ENCODE peak calls at places on chromosomes 7 and 10, in five cellular contexts. One of them, this sample, is unnamed.

GRCh38 chr10:86598151-86598550 is 56.2 kb upstream of the OPN4 start:
- DNase-seq in IMR-90: peak
- DNase-seq in right lobe of liver: no peak
- DNase-seq in cardiac fibroblast: peak
- DNase-seq in psoas muscle: no peak
- DNase-seq in this sample: no peak

GRCh38 chr10:46555713-46556514 is 544 bp downstream of the GPRIN2 start:
- DNase-seq in IMR-90: no peak
- DNase-seq in right lobe of liver: peak
- DNase-seq in cardiac fibroblast: no peak
- DNase-seq in psoas muscle: peak
- DNase-seq in this sample: peak

GRCh38 chr10:119852822-119853221 is 19.8 kb downstream of the MCMBP start:
- DNase-seq in IMR-90: no peak
- DNase-seq in right lobe of liver: no peak
- DNase-seq in cardiac fibroblast: no peak
- DNase-seq in psoas muscle: no peak
- DNase-seq in this sample: no peak

GRCh38 chr7:69318794-69319193 is 279.5 kb upstream of the AUTS2 start:
- DNase-seq in IMR-90: no peak
- DNase-seq in right lobe of liver: no peak
- DNase-seq in cardiac fibroblast: no peak
- DNase-seq in psoas muscle: no peak
- DNase-seq in this sample: no peak

GRCh38 chr10:71382757-71383156 is 14.0 kb upstream of the CDH23 start:
- DNase-seq in IMR-90: peak
- DNase-seq in right lobe of liver: no peak
- DNase-seq in cardiac fibroblast: no peak
- DNase-seq in psoas muscle: no peak
- DNase-seq in this sample: no peak

GRCh38 chr7:122528879-122529481 is 169.9 kb downstream of the RNF133 start:
- DNase-seq in IMR-90: peak
- DNase-seq in right lobe of liver: no peak
- DNase-seq in cardiac fibroblast: peak
- DNase-seq in psoas muscle: no peak
- DNase-seq in this sample: no peak

GRCh38 chr7:100839361-100839760 is 12.0 kb upstream of the EPHB4 start:
- DNase-seq in IMR-90: no peak
- DNase-seq in right lobe of liver: peak
- DNase-seq in cardiac fibroblast: no peak
- DNase-seq in psoas muscle: no peak
- DNase-seq in this sample: no peak

GRCh38 chr10:69451784-69452251 is 553 bp downstream of the TSPAN15 start:
- DNase-seq in IMR-90: no peak
- DNase-seq in right lobe of liver: no peak
- DNase-seq in cardiac fibroblast: no peak
- DNase-seq in psoas muscle: no peak
- DNase-seq in this sample: no peak

GRCh38 chr10:81873231-81873931 is 1.6 kb upstream of the NRG3 start:
- DNase-seq in IMR-90: no peak
- DNase-seq in right lobe of liver: no peak
- DNase-seq in cardiac fibroblast: no peak
- DNase-seq in psoas muscle: no peak
- DNase-seq in this sample: no peak

GRCh38 chr10:115335366-115335765 is 242.2 kb downstream of the ATRNL1 start:
- DNase-seq in IMR-90: no peak
- DNase-seq in right lobe of liver: no peak
- DNase-seq in cardiac fibroblast: no peak
- DNase-seq in psoas muscle: no peak
- DNase-seq in this sample: no peak

GRCh38 chr7:3943265-3943664 is 642.2 kb downstream of the SDK1 start:
- DNase-seq in IMR-90: no peak
- DNase-seq in right lobe of liver: no peak
- DNase-seq in cardiac fibroblast: no peak
- DNase-seq in psoas muscle: no peak
- DNase-seq in this sample: no peak

GRCh38 chr7:94975316-94975715 is 67.9 kb downstream of the PPP1R9A start:
- DNase-seq in IMR-90: no peak
- DNase-seq in right lobe of liver: no peak
- DNase-seq in cardiac fibroblast: peak
- DNase-seq in psoas muscle: no peak
- DNase-seq in this sample: no peak

GRCh38 chr10:95392711-95393164 is 101.9 kb upstream of the PDLIM1 start:
- DNase-seq in IMR-90: no peak
- DNase-seq in right lobe of liver: no peak
- DNase-seq in cardiac fibroblast: no peak
- DNase-seq in psoas muscle: no peak
- DNase-seq in this sample: no peak

GRCh38 chr7:13777242-13777641 is 212.2 kb downstream of the ETV1 start:
- DNase-seq in IMR-90: no peak
- DNase-seq in right lobe of liver: no peak
- DNase-seq in cardiac fibroblast: no peak
- DNase-seq in psoas muscle: no peak
- DNase-seq in this sample: no peak

GRCh38 chr7:94620703-94621118 is 35.2 kb downstream of the SGCE start:
- DNase-seq in IMR-90: peak
- DNase-seq in right lobe of liver: peak
- DNase-seq in cardiac fibroblast: peak
- DNase-seq in psoas muscle: peak
- DNase-seq in this sample: peak

GRCh38 chr7:15330943-15331342 is 230.9 kb downstream of the AGMO start:
- DNase-seq in IMR-90: no peak
- DNase-seq in right lobe of liver: no peak
- DNase-seq in cardiac fibroblast: no peak
- DNase-seq in psoas muscle: no peak
- DNase-seq in this sample: no peak

GRCh38 chr10:115953203-115953602 is 319.8 kb downstream of the GFRA1 start:
- DNase-seq in IMR-90: peak
- DNase-seq in right lobe of liver: no peak
- DNase-seq in cardiac fibroblast: no peak
- DNase-seq in psoas muscle: no peak
- DNase-seq in this sample: no peak

GRCh38 chr10:62985807-62986525 is 147.2 kb upstream of the NRBF2 start:
- DNase-seq in IMR-90: no peak
- DNase-seq in right lobe of liver: no peak
- DNase-seq in cardiac fibroblast: no peak
- DNase-seq in psoas muscle: no peak
- DNase-seq in this sample: no peak

GRCh38 chr7:7504910-7505704 is 30.6 kb downstream of the COL28A1 start:
- DNase-seq in IMR-90: no peak
- DNase-seq in right lobe of liver: no peak
- DNase-seq in cardiac fibroblast: no peak
- DNase-seq in psoas muscle: no peak
- DNase-seq in this sample: no peak

GRCh38 chr7:157981778-157982177 is 605.8 kb downstream of the PTPRN2 start:
- DNase-seq in IMR-90: no peak
- DNase-seq in right lobe of liver: no peak
- DNase-seq in cardiac fibroblast: no peak
- DNase-seq in psoas muscle: no peak
- DNase-seq in this sample: no peak

GRCh38 chr7:10657201-10657600 is 316.5 kb upstream of the PHF14 start:
- DNase-seq in IMR-90: no peak
- DNase-seq in right lobe of liver: no peak
- DNase-seq in cardiac fibroblast: no peak
- DNase-seq in psoas muscle: no peak
- DNase-seq in this sample: no peak

GRCh38 chr7:25947669-25948516 is 204.1 kb upstream of the NFE2L3 start:
- DNase-seq in IMR-90: no peak
- DNase-seq in right lobe of liver: no peak
- DNase-seq in cardiac fibroblast: no peak
- DNase-seq in psoas muscle: no peak
- DNase-seq in this sample: no peak
- H3K4me3 ChIP-seq in IMR-90: no peak
- H3K4me3 ChIP-seq in right lobe of liver: no peak
- H3K4me3 ChIP-seq in cardiac fibroblast: no peak
- H3K4me3 ChIP-seq in psoas muscle: no peak
- H3K4me3 ChIP-seq in this sample: no peak

DNA sequence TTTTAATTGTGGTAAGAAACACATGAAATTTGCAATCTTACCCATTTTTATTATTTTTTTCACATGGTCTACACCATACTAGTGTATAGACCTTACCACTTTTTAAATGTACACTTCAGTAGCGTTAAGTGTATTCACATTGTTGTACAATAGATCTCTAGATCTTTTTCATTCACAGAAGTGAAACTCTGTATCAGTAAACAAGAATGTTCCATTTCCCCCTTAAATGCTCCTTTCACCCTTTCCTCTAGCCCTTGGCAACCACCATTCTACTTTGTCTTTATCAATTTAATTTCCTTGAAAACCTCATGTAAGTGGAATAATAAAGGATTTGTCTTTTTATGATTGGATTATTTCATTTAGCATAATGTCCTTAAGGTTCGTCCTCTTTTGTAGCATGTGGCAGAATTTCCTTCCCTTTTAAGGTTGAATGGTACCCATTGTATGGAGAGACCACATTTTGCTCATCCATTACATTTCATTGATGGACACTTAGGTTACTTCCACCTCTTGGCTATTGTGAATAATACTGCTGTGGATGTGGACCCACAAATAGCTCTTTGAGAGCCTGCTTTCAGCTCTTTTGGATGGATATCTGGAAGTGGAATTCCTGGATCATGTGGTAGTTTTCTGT is 45.7 kb downstream of the SNX10 start:
- DNase-seq in IMR-90: no peak
- DNase-seq in right lobe of liver: no peak
- DNase-seq in cardiac fibroblast: no peak
- DNase-seq in psoas muscle: no peak
- DNase-seq in this sample: no peak
- H3K4me3 ChIP-seq in IMR-90: no peak
- H3K4me3 ChIP-seq in right lobe of liver: no peak
- H3K4me3 ChIP-seq in cardiac fibroblast: no peak
- H3K4me3 ChIP-seq in psoas muscle: no peak
- H3K4me3 ChIP-seq in this sample: no peak

GRCh38 chr10:110860576-110861241 is 11.0 kb upstream of the PDCD4 start:
- DNase-seq in IMR-90: no peak
- DNase-seq in right lobe of liver: no peak
- DNase-seq in cardiac fibroblast: no peak
- DNase-seq in psoas muscle: no peak
- DNase-seq in this sample: no peak
- H3K4me3 ChIP-seq in IMR-90: no peak
- H3K4me3 ChIP-seq in right lobe of liver: no peak
- H3K4me3 ChIP-seq in cardiac fibroblast: no peak
- H3K4me3 ChIP-seq in psoas muscle: no peak
- H3K4me3 ChIP-seq in this sample: no peak

GRCh38 chr10:126497672-126498071 is 109.4 kb upstream of the ADAM12 start:
- DNase-seq in IMR-90: no peak
- DNase-seq in right lobe of liver: no peak
- DNase-seq in cardiac fibroblast: no peak
- DNase-seq in psoas muscle: no peak
- DNase-seq in this sample: no peak
- H3K4me3 ChIP-seq in IMR-90: no peak
- H3K4me3 ChIP-seq in right lobe of liver: no peak
- H3K4me3 ChIP-seq in cardiac fibroblast: no peak
- H3K4me3 ChIP-seq in psoas muscle: no peak
- H3K4me3 ChIP-seq in this sample: no peak

DNA sequence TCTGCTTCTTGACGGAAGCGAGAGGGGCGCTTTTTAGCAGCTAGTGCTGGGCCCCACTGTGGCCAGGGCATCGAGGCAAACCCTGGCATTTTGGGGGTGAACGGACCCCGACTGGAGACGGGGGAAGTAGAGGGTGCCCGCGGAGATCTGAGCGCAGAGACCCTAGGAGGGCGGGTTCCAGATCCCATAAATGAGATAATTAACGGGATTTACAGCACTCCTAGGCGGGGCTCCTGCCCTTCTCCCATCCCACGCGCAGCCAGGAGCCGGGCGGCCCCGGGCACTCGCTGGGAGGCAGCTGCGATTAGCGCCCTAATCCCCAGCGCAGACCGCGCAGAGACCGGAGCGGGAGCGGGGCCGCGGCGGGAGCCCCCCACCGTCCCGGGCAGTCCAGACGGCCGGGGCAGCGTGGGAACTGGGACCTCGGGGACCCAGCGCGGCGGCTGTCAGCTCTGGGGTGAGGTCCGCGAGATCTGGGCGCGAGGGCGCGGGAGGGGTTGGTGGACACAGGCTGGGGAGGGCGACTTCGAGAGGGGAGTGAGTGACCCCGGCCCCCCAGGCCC is 735 bp downstream of the JCAD start:
- DNase-seq in IMR-90: no peak
- DNase-seq in right lobe of liver: no peak
- DNase-seq in cardiac fibroblast: no peak
- DNase-seq in psoas muscle: peak
- DNase-seq in this sample: no peak
- H3K4me3 ChIP-seq in IMR-90: peak
- H3K4me3 ChIP-seq in right lobe of liver: peak
- H3K4me3 ChIP-seq in cardiac fibroblast: peak
- H3K4me3 ChIP-seq in psoas muscle: peak
- H3K4me3 ChIP-seq in this sample: peak

This sample was measured in aorta.